ENCODE peak calls at places on chromosomes 7 and 10, in six cellular contexts. One of them, this sample, is unnamed.

GRCh38 chr7:3301831-3302618 is 973 bp downstream of the SDK1 start:
- DNase-seq in activated CD4-positive, CD25-positive, alpha-beta regulatory T cell treated with anti-CD3 and anti-CD28 coated beads, Interleukin-2, amount 50 U/mL, for 16 hours: no peak
- DNase-seq in stimulated activated CD4-positive, alpha-beta T cell treated with anti-CD3 and anti-CD28 coated beads, Interleukin-1b, Interleukin-23, amount 100 ng/mL, for 24 hours: no peak
- DNase-seq in A549: peak; percentile 37
- DNase-seq in GM23248: peak; percentile 35
- DNase-seq in kidney tubule cell: peak; percentile 41
- DNase-seq in this sample: no peak

GRCh38 chr10:50244201-50244600 is 7.1 kb downstream of the ASAH2 start:
- DNase-seq in kidney tubule cell: no peak
- DNase-seq in activated CD4-positive, CD25-positive, alpha-beta regulatory T cell treated with anti-CD3 and anti-CD28 coated beads, Interleukin-2, amount 50 U/mL, for 16 hours: no peak
- DNase-seq in GM23248: no peak
- DNase-seq in stimulated activated CD4-positive, alpha-beta T cell treated with anti-CD3 and anti-CD28 coated beads, Interleukin-1b, Interleukin-23, amount 100 ng/mL, for 24 hours: no peak
- DNase-seq in A549: no peak
- DNase-seq in this sample: no peak

GRCh38 chr10:3780056-3780765 is 4.8 kb downstream of the KLF6 start:
- DNase-seq in activated CD4-positive, CD25-positive, alpha-beta regulatory T cell treated with anti-CD3 and anti-CD28 coated beads, Interleukin-2, amount 50 U/mL, for 16 hours: no peak
- DNase-seq in kidney tubule cell: peak; percentile 80
- DNase-seq in A549: no peak
- DNase-seq in GM23248: peak; percentile 83
- DNase-seq in stimulated activated CD4-positive, alpha-beta T cell treated with anti-CD3 and anti-CD28 coated beads, Interleukin-1b, Interleukin-23, amount 100 ng/mL, for 24 hours: no peak
- DNase-seq in this sample: no peak

GRCh38 chr7:147861058-147861716 is 729.4 kb upstream of the C7orf33 start:
- DNase-seq in activated CD4-positive, CD25-positive, alpha-beta regulatory T cell treated with anti-CD3 and anti-CD28 coated beads, Interleukin-2, amount 50 U/mL, for 16 hours: no peak
- DNase-seq in kidney tubule cell: no peak
- DNase-seq in A549: no peak
- DNase-seq in GM23248: peak; percentile 2
- DNase-seq in stimulated activated CD4-positive, alpha-beta T cell treated with anti-CD3 and anti-CD28 coated beads, Interleukin-1b, Interleukin-23, amount 100 ng/mL, for 24 hours: no peak
- DNase-seq in this sample: no peak

GRCh38 chr7:19749658-19750057 is 23.8 kb downstream of the TMEM196 start:
- DNase-seq in A549: no peak
- DNase-seq in GM23248: peak; percentile 41
- DNase-seq in stimulated activated CD4-positive, alpha-beta T cell treated with anti-CD3 and anti-CD28 coated beads, Interleukin-1b, Interleukin-23, amount 100 ng/mL, for 24 hours: no peak
- DNase-seq in kidney tubule cell: peak; percentile 48
- DNase-seq in activated CD4-positive, CD25-positive, alpha-beta regulatory T cell treated with anti-CD3 and anti-CD28 coated beads, Interleukin-2, amount 50 U/mL, for 16 hours: no peak
- DNase-seq in this sample: no peak

GRCh38 chr10:114181971-114182370 is 2.8 kb downstream of the TDRD1 start:
- DNase-seq in kidney tubule cell: peak; percentile 58
- DNase-seq in GM23248: no peak
- DNase-seq in stimulated activated CD4-positive, alpha-beta T cell treated with anti-CD3 and anti-CD28 coated beads, Interleukin-1b, Interleukin-23, amount 100 ng/mL, for 24 hours: no peak
- DNase-seq in activated CD4-positive, CD25-positive, alpha-beta regulatory T cell treated with anti-CD3 and anti-CD28 coated beads, Interleukin-2, amount 50 U/mL, for 16 hours: no peak
- DNase-seq in A549: no peak
- DNase-seq in this sample: no peak

GRCh38 chr10:69994262-69994661 is 58.4 kb upstream of the MACROH2A2 start:
- DNase-seq in GM23248: peak; percentile 55
- DNase-seq in activated CD4-positive, CD25-positive, alpha-beta regulatory T cell treated with anti-CD3 and anti-CD28 coated beads, Interleukin-2, amount 50 U/mL, for 16 hours: no peak
- DNase-seq in stimulated activated CD4-positive, alpha-beta T cell treated with anti-CD3 and anti-CD28 coated beads, Interleukin-1b, Interleukin-23, amount 100 ng/mL, for 24 hours: no peak
- DNase-seq in kidney tubule cell: peak; percentile 40
- DNase-seq in A549: peak; percentile 74
- DNase-seq in this sample: no peak

GRCh38 chr10:103745264-103746247 is 109.8 kb downstream of the SH3PXD2A start:
- DNase-seq in activated CD4-positive, CD25-positive, alpha-beta regulatory T cell treated with anti-CD3 and anti-CD28 coated beads, Interleukin-2, amount 50 U/mL, for 16 hours: peak; percentile 57
- DNase-seq in kidney tubule cell: peak; percentile 54
- DNase-seq in GM23248: peak; percentile 59
- DNase-seq in A549: no peak
- DNase-seq in stimulated activated CD4-positive, alpha-beta T cell treated with anti-CD3 and anti-CD28 coated beads, Interleukin-1b, Interleukin-23, amount 100 ng/mL, for 24 hours: no peak
- DNase-seq in this sample: no peak

GRCh38 chr7:22124906-22125305 is 179.2 kb upstream of the CDCA7L start:
- DNase-seq in activated CD4-positive, CD25-positive, alpha-beta regulatory T cell treated with anti-CD3 and anti-CD28 coated beads, Interleukin-2, amount 50 U/mL, for 16 hours: no peak
- DNase-seq in A549: no peak
- DNase-seq in GM23248: no peak
- DNase-seq in kidney tubule cell: no peak
- DNase-seq in stimulated activated CD4-positive, alpha-beta T cell treated with anti-CD3 and anti-CD28 coated beads, Interleukin-1b, Interleukin-23, amount 100 ng/mL, for 24 hours: no peak
- DNase-seq in this sample: no peak